ENCODE peak calls at places on chromosomes 16 and 17, in ten cellular contexts. J is GM23248, G is heart left ventricle, R is MM.1S, S is cardiac muscle cell, F is thyroid gland, U is colonic mucosa, L is prostate gland, I is astrocyte, M is mammary epithelial cell. X is an unnamed sample. For H3K4me1, the result is how much of the 10 kb centered on the place peaks cover.

GRCh38 chr16:77323695-77324094 is 111.1 kb downstream of the ADAMTS18 start:
- DNase-seq in G (no peak), R (no peak), J (no peak), U (no peak), F (no peak), L (no peak), S (no peak), M (no peak), I (no peak), X (no peak)

GRCh38 chr16:27462846-27463682 is 61.1 kb downstream of the IL21R start:
- DNase-seq in L (no peak), I (no peak), J (no peak), G (peak), F (no peak), M (no peak), R (no peak), S (no peak), U (no peak), X (no peak)

GRCh38 chr16:68520649-68521086 is 18.4 kb upstream of the ZFP90 start:
- DNase-seq in L (peak), F (peak), G (peak), S (peak), J (peak), I (peak), R (peak), M (peak), U (peak), X (peak)

GRCh38 chr17:27244481-27245223 is 49.3 kb upstream of the WSB1 start:
- DNase-seq in J (peak), L (peak), S (peak), R (no peak), U (peak), F (peak), G (peak), M (peak), I (peak), X (peak)

GRCh38 chr16:67092227-67092626 is 17.5 kb upstream of the PHAF1 start:
- DNase-seq in I (peak), J (peak), S (peak), L (no peak), R (no peak), M (no peak), F (no peak), U (no peak), G (no peak), X (no peak)

GRCh38 chr17:68470959-68471358 is 13.7 kb upstream of the WIPI1 start:
- DNase-seq in I (no peak), G (no peak), U (no peak), R (no peak), L (no peak), J (no peak), S (no peak), M (no peak), F (no peak), X (no peak)

GRCh38 chr16:608019-608418 is 18.2 kb downstream of the RAB40C start:
- DNase-seq in U (no peak), F (no peak), J (no peak), G (no peak), R (no peak), M (no peak), S (no peak), L (no peak), I (no peak), X (no peak)

GRCh38 chr16:649646-650045 is 481 bp downstream of the WDR90 start:
- DNase-seq in I (no peak), M (no peak), J (peak), U (no peak), S (no peak), L (no peak), G (no peak), R (peak), F (no peak), X (no peak)

GRCh38 chr16:50741225-50741807 is 570 bp upstream of the CYLD start:
- DNase-seq in S (no peak), I (no peak), F (peak), M (peak), J (peak), G (no peak), L (no peak), U (peak), R (no peak), X (peak)

GRCh38 chr17:7281953-7282751 is 634 bp downstream of the SLC2A4 start:
- DNase-seq in G (peak), M (no peak), U (peak), J (no peak), I (no peak), F (peak), L (no peak), R (no peak), S (no peak), X (peak)

GRCh38 chr16:31487720-31488629 is 5.1 kb downstream of the SLC5A2 start:
- DNase-seq in S (peak), I (no peak), G (peak), R (peak), U (peak), F (peak), J (peak), L (peak), M (peak), X (peak)

GRCh38 chr16:5884339-5884738 is 786.7 kb upstream of the EEF2KMT start:
- DNase-seq in I (no peak), S (no peak), J (no peak), L (no peak), R (no peak), G (no peak), F (no peak), U (no peak), M (no peak), X (no peak)

GRCh38 chr16:4597174-4597573 is 17.5 kb downstream of the UBALD1 start:
- DNase-seq in I (peak), G (no peak), S (no peak), U (no peak), M (peak), J (no peak), R (no peak), F (peak), L (no peak), X (no peak)

GRCh38 chr17:78974635-78975591 is 4.8 kb downstream of the LGALS3BP start:
- DNase-seq in G (no peak), I (peak), F (peak), L (peak), S (peak), J (peak), U (peak), M (peak), R (no peak), X (peak)

GRCh38 chr17:46020023-46020735 is 21.1 kb downstream of the STH start:
- DNase-seq in G (no peak), S (no peak), U (no peak), R (no peak), I (no peak), J (no peak), L (no peak), F (no peak), M (no peak), X (no peak)

GRCh38 chr17:76843703-76844484 is 24.3 kb upstream of the MGAT5B start:
- DNase-seq in J (peak), G (no peak), U (no peak), S (peak), R (no peak), F (no peak), M (no peak), I (no peak), L (no peak), X (no peak)

GRCh38 chr16:77298638-77299360 is 99.6 kb downstream of the SYCE1L start:
- DNase-seq in I (peak), S (peak), L (no peak), F (peak), G (no peak), M (peak), R (no peak), J (peak), U (no peak), X (peak)

GRCh38 chr16:2981899-2982250 is 1.6 kb upstream of the PKMYT1 start:
- DNase-seq in R (no peak), G (no peak), S (no peak), M (no peak), U (no peak), F (no peak), I (no peak), L (no peak), J (no peak), X (no peak)

GRCh38 chr17:29195465-29196081 is 15.4 kb upstream of the MYO18A start:
- DNase-seq in I (no peak), U (no peak), G (no peak), J (peak), L (no peak), F (no peak), R (no peak), S (no peak), M (peak), X (no peak)

GRCh38 chr16:79184464-79184863 is 416.1 kb downstream of the MAF start:
- DNase-seq in S (peak), M (no peak), F (no peak), L (no peak), I (no peak), J (no peak), U (no peak), R (no peak), G (no peak), X (no peak)

GRCh38 chr17:77506371-77506991 is 365.7 kb downstream of the SEC14L1 start:
- DNase-seq in G (no peak), R (no peak), S (no peak), L (no peak), I (no peak), U (no peak), J (no peak), M (no peak), F (no peak), X (peak)

GRCh38 chr16:81283044-81283443 is 31.7 kb upstream of the GAN start:
- DNase-seq in G (no peak), J (no peak), R (no peak), S (no peak), I (no peak), M (no peak), U (no peak), L (no peak), F (no peak), X (no peak)

GRCh38 chr17:48588074-48588415 is 2.0 kb downstream of the HOXB3 start:
- DNase-seq in R (no peak), L (no peak), J (no peak), I (no peak), S (no peak), U (no peak), G (no peak), M (no peak), F (no peak), X (no peak)

GRCh38 chr17:48590603-48591161 is 641 bp upstream of the HOXB3 start:
- DNase-seq in S (no peak), I (no peak), U (no peak), L (no peak), J (no peak), F (no peak), R (no peak), G (no peak), M (no peak), X (no peak)

GRCh38 chr17:48589831-48590602 is at the start of gene HOXB3:
- DNase-seq in F (no peak), M (no peak), J (no peak), S (no peak), U (no peak), I (no peak), L (no peak), G (no peak), R (no peak), X (no peak)

GRCh38 chr17:48588519-48588918 is 1.5 kb downstream of the HOXB3 start:
- DNase-seq in R (no peak), F (no peak), S (no peak), I (no peak), L (no peak), G (no peak), M (no peak), U (no peak), J (peak), X (no peak)

GRCh38 chr17:48589060-48589830 is 796 bp downstream of the HOXB3 start:
- DNase-seq in J (no peak), S (no peak), U (no peak), L (no peak), G (no peak), F (no peak), M (no peak), R (no peak), I (no peak), X (no peak)
- H3K27ac ChIP-seq in J (no peak), S (no peak), U (peak), L (no peak), G (no peak), F (no peak), M (no peak), R (no peak), I (no peak), X (peak)

DNA sequence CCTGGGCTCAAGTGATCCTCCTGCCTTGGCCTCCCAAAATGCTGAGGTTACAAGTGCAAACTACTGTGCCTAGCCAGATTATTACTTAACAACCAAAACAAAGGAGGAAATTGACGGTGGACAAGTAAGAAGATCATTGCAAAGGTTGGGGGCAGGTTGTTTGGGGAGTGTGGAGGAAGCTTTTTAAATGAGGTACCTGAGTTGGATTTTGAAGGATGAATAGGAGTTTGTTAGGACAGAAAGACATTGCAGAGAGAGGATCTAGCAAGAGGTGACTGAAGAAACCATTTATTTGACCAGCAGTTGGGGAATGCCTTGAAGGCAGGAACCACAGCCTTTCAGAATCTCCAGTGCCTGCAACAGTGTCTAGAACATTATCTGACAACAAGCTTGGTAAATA is 51.3 kb downstream of the ABCC1 start:
- DNase-seq in R (no peak), U (no peak), J (no peak), L (no peak), I (no peak), G (no peak), F (no peak), M (no peak), S (no peak), X (no peak)
- H3K4me1 ChIP-seq in R (under half), U (under half), J (half or more), L (under half), I (under half), G (under half), F (under half), M (under half), S (under half), X (under half)

GRCh38 chr17:49459401-49459984 is 35.6 kb upstream of the NGFR start:
- DNase-seq in M (no peak), F (no peak), J (no peak), S (peak), U (no peak), I (no peak), R (no peak), L (no peak), G (no peak), X (no peak)
- H3K27ac ChIP-seq in M (no peak), F (no peak), J (no peak), S (no peak), U (no peak), I (no peak), R (no peak), L (no peak), G (no peak), X (no peak)

GRCh38 chr16:14304891-14305459 is 233.9 kb downstream of the MRTFB start:
- DNase-seq in U (no peak), M (no peak), I (no peak), G (peak), R (no peak), L (no peak), S (no peak), J (no peak), F (no peak), X (no peak)
- H3K4me1 ChIP-seq in U (under half), M (under half), I (under half), G (under half), R (under half), L (under half), S (under half), J (half or more), F (under half), X (under half)

GRCh38 chr16:11160676-11161115 is 95.3 kb downstream of the SOCS1 start:
- DNase-seq in I (no peak), G (no peak), S (no peak), J (peak), U (no peak), R (no peak), M (no peak), L (no peak), F (no peak), X (no peak)
- H3K27ac ChIP-seq in I (no peak), G (no peak), S (no peak), J (no peak), U (no peak), R (no peak), M (no peak), L (no peak), F (no peak), X (no peak)

GRCh38 chr17:41779954-41780353 is 6.6 kb downstream of the JUP start:
- DNase-seq in I (no peak), M (no peak), F (no peak), G (no peak), L (no peak), U (no peak), S (no peak), J (no peak), R (no peak), X (no peak)
- H3K4me1 ChIP-seq in I (under half), M (half or more), F (half or more), G (half or more), L (under half), U (under half), S (under half), J (under half), R (under half), X (under half)

GRCh38 chr17:81898029-81898866 is 3.8 kb upstream of the NPB start:
- DNase-seq in I (peak), F (no peak), G (peak), R (no peak), J (peak), M (no peak), L (no peak), U (no peak), S (peak), X (no peak)

GRCh38 chr17:81891303-81891552 is 158 bp downstream of the ALYREF start:
- DNase-seq in F (no peak), I (no peak), M (no peak), S (no peak), J (no peak), G (no peak), R (no peak), L (no peak), U (no peak), X (no peak)

GRCh38 chr17:81898885-81899284 is 3.2 kb upstream of the NPB start:
- DNase-seq in G (peak), F (no peak), M (no peak), I (no peak), R (no peak), U (no peak), L (no peak), J (no peak), S (no peak), X (no peak)

GRCh38 chr17:81899514-81900166 is 2.4 kb upstream of the NPB start:
- DNase-seq in M (no peak), U (no peak), G (peak), S (no peak), F (no peak), R (no peak), L (no peak), J (no peak), I (no peak), X (no peak)

DNA sequence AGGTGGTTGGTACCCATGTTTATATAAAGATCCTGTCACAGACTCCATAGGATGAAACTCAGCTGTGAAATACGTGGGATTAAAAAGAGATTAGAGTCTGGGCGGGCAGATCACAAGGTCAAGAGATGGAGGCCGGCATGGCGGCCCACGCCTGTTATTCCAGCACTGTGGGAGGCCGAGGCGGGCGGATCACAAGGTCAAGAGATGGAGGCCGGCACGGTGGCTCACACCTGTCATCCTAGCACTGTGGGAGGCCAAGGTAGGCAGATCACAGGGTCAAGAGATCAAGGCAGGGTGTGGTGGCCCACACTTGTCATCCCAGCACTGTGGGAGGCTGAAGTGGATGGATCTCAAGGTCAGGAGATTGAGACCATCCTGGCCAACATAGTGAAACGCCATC is 3.9 kb downstream of the ANAPC11 start:
- DNase-seq in G (peak), S (no peak), U (no peak), L (no peak), J (no peak), M (no peak), R (no peak), I (no peak), F (no peak), X (no peak)
- H3K27ac ChIP-seq in G (no peak), S (no peak), U (no peak), L (no peak), J (no peak), M (no peak), R (no peak), I (no peak), F (no peak), X (no peak)

X was measured in hepatocyte.